ENCODE peak calls at places on chromosomes 16 and 17, in seven cellular contexts. Y, G, J, E, M, L and D are unnamed samples.

GRCh38 chr17:61150686-61151299 is 248.8 kb upstream of the TBX2 start:
- DNase-seq in Y (no peak), G (no peak), J (no peak), E (no peak), M (no peak), L (no peak), D (no peak)

GRCh38 chr16:70380205-70380918 is 33.7 kb downstream of the DDX19A start:
- DNase-seq in Y (peak; percentile 80), G (peak; percentile 52), J (peak; percentile 68), E (peak; percentile 77), M (no peak), L (no peak), D (peak; percentile 57)

GRCh38 chr17:76866774-76867577 is 1.2 kb upstream of the MGAT5B start:
- DNase-seq in Y (no peak), G (no peak), J (no peak), E (no peak), M (no peak), L (no peak), D (no peak)

GRCh38 chr17:312476-313148 is 40.0 kb downstream of the RPH3AL start:
- DNase-seq in Y (no peak), G (no peak), J (no peak), E (no peak), M (no peak), L (no peak), D (no peak)

GRCh38 chr17:4743898-4744297 is 4.2 kb upstream of the CXCL16 start:
- DNase-seq in Y (no peak), G (no peak), J (no peak), E (no peak), M (no peak), L (no peak), D (no peak)

GRCh38 chr17:50634123-50634914 is at the start of gene ABCC3:
- DNase-seq in Y (no peak), G (peak; percentile 54), J (no peak), E (peak; percentile 78), M (no peak), L (no peak), D (peak; percentile 64)

GRCh38 chr17:43200127-43200526 is 11.5 kb upstream of the TMEM106A start:
- DNase-seq in Y (no peak), G (no peak), J (no peak), E (no peak), M (no peak), L (no peak), D (no peak)

GRCh38 chr16:23296994-23297393 is 5.1 kb upstream of the SCNN1B start:
- DNase-seq in Y (peak; percentile 87), G (no peak), J (no peak), E (no peak), M (no peak), L (no peak), D (no peak)

GRCh38 chr17:2054740-2055493 is at the start of gene HIC1:
- DNase-seq in Y (peak; percentile 95), G (peak; percentile 85), J (no peak), E (peak; percentile 85), M (peak; percentile 84), L (no peak), D (peak; percentile 72)

GRCh38 chr17:67891481-67892119 is 66.3 kb downstream of the BPTF start:
- DNase-seq in Y (no peak), G (no peak), J (peak; percentile 37), E (no peak), M (no peak), L (no peak), D (no peak)

GRCh38 chr17:2405247-2405926 is 4.5 kb upstream of the MNT start:
- DNase-seq in Y (peak; percentile 46), G (no peak), J (peak; percentile 82), E (no peak), M (no peak), L (no peak), D (no peak)

GRCh38 chr17:21419299-21420239 is 43.4 kb downstream of the KCNJ12 start:
- DNase-seq in Y (peak; percentile 72), G (no peak), J (no peak), E (peak; percentile 61), M (no peak), L (no peak), D (no peak)

GRCh38 chr17:31339906-31340661 is 18.7 kb upstream of the EVI2A start:
- DNase-seq in Y (no peak), G (no peak), J (no peak), E (no peak), M (no peak), L (no peak), D (no peak)

GRCh38 chr16:17237350-17237944 is 233.3 kb downstream of the XYLT1 start:
- DNase-seq in Y (no peak), G (no peak), J (no peak), E (no peak), M (no peak), L (no peak), D (no peak)

GRCh38 chr16:47965439-47965838 is 190.4 kb downstream of the ABCC12 start:
- DNase-seq in Y (peak; percentile 75), G (no peak), J (no peak), E (no peak), M (no peak), L (no peak), D (no peak)

GRCh38 chr17:66715745-66716156 is 119.2 kb upstream of the CACNG5 start:
- DNase-seq in Y (peak; percentile 75), G (no peak), J (peak; percentile 23), E (no peak), M (no peak), L (peak; percentile 53), D (no peak)

GRCh38 chr16:30063893-30064745 is 1.4 kb upstream of the ALDOA start:
- DNase-seq in Y (peak; percentile 86), G (peak; percentile 75), J (no peak), E (peak; percentile 91), M (peak; percentile 75), L (peak; percentile 53), D (peak; percentile 83)

GRCh38 chr17:28849281-28849680 is 5.5 kb upstream of the ERAL1 start:
- DNase-seq in Y (no peak), G (no peak), J (no peak), E (no peak), M (no peak), L (no peak), D (no peak)

DNA sequence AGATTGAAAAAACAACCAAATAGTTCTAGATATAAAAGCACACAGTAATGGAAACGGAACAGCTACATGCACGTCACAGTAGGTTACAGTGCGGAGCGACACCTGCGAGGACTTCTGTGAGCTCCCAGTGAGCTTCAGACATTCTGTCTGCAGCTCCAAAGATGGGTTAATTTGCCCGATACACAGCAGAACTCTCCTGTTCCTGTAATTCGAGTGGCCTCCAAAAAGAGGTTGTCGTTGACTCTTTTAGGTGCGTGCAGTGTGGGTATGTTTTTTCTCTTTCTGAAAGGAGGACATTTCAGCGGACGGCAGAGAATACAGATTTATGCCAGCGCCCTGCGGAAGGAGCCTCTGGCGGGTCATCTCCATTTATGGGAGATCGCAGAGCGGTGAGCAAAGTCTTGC is 2.9 kb downstream of the OR1F1 start:
- DNase-seq in Y (no peak), G (no peak), J (no peak), E (no peak), M (no peak), L (no peak), D (no peak)
- H3K4me3 ChIP-seq in Y (peak overlapping the region; percentile 88), G (no peak overlapping the region), J (peak overlapping the region; percentile 21), E (no peak overlapping the region), M (no peak overlapping the region), L (peak overlapping the region; percentile 41), D (no peak overlapping the region)

GRCh38 chr16:2981177-2981898 is 1.1 kb upstream of the PKMYT1 start:
- DNase-seq in Y (peak; percentile 87), G (no peak), J (no peak), E (no peak), M (no peak), L (no peak), D (no peak)
- H3K27ac ChIP-seq in Y (peak overlapping the region; percentile 30), G (no peak overlapping the region), J (no peak overlapping the region), E (no peak overlapping the region), M (no peak overlapping the region), L (peak overlapping the region; percentile 88), D (no peak overlapping the region)

DNA sequence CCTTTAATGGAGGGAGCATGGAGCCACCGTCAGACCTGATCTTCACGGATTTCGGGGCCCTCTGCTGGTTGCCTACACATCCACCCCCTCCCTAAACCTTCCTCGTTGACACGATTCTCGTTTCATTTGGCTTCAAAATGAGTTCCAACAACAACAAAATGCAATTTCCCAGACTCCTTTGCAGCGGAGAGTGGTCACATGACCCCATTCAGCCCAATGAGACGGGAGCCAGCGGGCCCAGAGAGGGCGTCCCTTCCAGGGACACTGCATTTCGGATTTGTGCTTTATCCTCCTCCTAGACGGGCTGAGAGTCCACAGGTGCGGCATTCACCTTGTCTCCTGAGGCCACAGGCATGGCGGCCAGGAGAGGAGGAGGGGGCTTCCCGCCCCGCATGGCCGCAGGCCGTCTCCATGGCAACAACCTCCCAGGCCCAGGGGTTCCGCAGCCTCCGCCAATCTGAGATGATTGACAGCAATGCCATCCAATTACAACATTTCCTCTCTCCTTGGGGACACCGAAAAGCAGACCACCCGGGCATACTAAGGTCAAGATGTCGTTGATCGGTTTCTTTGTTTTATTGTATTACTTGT is 259.8 kb downstream of the C16orf95 start:
- DNase-seq in Y (peak; percentile 66), G (no peak), J (no peak), E (peak; percentile 56), M (no peak), L (no peak), D (no peak)
- TF ChIP-seq CTCF in Y (peak; percentile 63), G (no peak), J (peak; percentile 25), E (no peak), M (peak; percentile 24), L (no peak), D (no peak)

GRCh38 chr16:55376567-55377167 is 52.7 kb downstream of the IRX6 start:
- DNase-seq in Y (no peak), G (no peak), J (no peak), E (no peak), M (no peak), L (no peak), D (no peak)

GRCh38 chr16:55380485-55380884 is 56.5 kb downstream of the IRX6 start:
- DNase-seq in Y (no peak), G (no peak), J (no peak), E (no peak), M (no peak), L (no peak), D (no peak)

GRCh38 chr16:55377840-55378239 is 53.8 kb downstream of the IRX6 start:
- DNase-seq in Y (no peak), G (no peak), J (no peak), E (no peak), M (no peak), L (no peak), D (no peak)

GRCh38 chr16:55376045-55376444 is 52.0 kb downstream of the IRX6 start:
- DNase-seq in Y (no peak), G (no peak), J (no peak), E (no peak), M (no peak), L (no peak), D (no peak)

DNA sequence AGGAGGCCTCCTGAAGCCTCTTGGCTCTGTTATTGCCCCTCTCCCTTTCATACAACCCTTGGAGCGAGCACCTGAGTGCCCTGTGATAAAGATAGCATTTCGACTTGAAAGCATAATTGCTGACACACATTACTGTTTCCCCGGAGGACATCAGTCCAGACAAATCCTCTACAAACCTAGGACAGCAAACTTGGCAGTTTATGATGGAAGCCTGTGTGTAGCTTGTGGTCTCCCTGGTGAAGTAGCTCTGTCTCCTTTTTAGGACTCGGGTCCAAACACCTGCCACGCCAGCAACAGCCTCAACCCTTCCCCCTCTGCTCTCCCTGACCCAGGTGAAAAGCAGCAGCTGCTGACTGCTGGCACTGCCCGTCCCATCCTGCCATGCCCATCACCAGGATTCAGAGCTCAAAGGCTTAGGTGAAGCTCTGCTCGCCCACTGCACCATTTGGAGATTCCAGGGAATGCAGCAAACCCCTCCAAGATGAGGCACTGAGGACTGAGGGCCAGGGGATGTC is 55.9 kb downstream of the IRX6 start:
- DNase-seq in Y (no peak), G (no peak), J (no peak), E (no peak), M (no peak), L (no peak), D (no peak)
- H3K4me3 ChIP-seq in Y (no peak overlapping the region), G (no peak overlapping the region), J (no peak overlapping the region), E (no peak overlapping the region), M (no peak overlapping the region), L (no peak overlapping the region), D (no peak overlapping the region)